ENCODE peak calls at places on chromosome 12, in six cellular contexts. One of them, this sample, is unnamed.

GRCh38 chr12:109464642-109465351 is 12.3 kb downstream of the KCTD10 start:
- DNase-seq in amniotic epithelial cell: peak; percentile 37
- DNase-seq in stimulated activated CD4-positive, alpha-beta T cell treated with anti-CD3 and anti-CD28 coated beads, Interleukin-15, amount 100 ng/mL, for 1 hour: no peak
- DNase-seq in GM13976: no peak
- DNase-seq in T-helper 1 cell: no peak
- DNase-seq in HS-5: no peak
- DNase-seq in this sample: no peak

GRCh38 chr12:13171921-13172859 is 24.3 kb upstream of the EMP1 start:
- DNase-seq in HS-5: no peak
- DNase-seq in amniotic epithelial cell: peak; percentile 62
- DNase-seq in stimulated activated CD4-positive, alpha-beta T cell treated with anti-CD3 and anti-CD28 coated beads, Interleukin-15, amount 100 ng/mL, for 1 hour: no peak
- DNase-seq in GM13976: peak; percentile 24
- DNase-seq in T-helper 1 cell: no peak
- DNase-seq in this sample: no peak

GRCh38 chr12:115155665-115156645 is 472.0 kb upstream of the TBX3 start:
- DNase-seq in HS-5: peak; percentile 98
- DNase-seq in T-helper 1 cell: no peak
- DNase-seq in GM13976: no peak
- DNase-seq in amniotic epithelial cell: peak; percentile 95
- DNase-seq in stimulated activated CD4-positive, alpha-beta T cell treated with anti-CD3 and anti-CD28 coated beads, Interleukin-15, amount 100 ng/mL, for 1 hour: no peak
- DNase-seq in this sample: no peak

GRCh38 chr12:71576546-71576945 is 87.1 kb downstream of the ZFC3H1 start:
- DNase-seq in T-helper 1 cell: no peak
- DNase-seq in amniotic epithelial cell: no peak
- DNase-seq in GM13976: no peak
- DNase-seq in stimulated activated CD4-positive, alpha-beta T cell treated with anti-CD3 and anti-CD28 coated beads, Interleukin-15, amount 100 ng/mL, for 1 hour: no peak
- DNase-seq in HS-5: no peak
- DNase-seq in this sample: no peak

GRCh38 chr12:12081836-12082497 is 11.2 kb downstream of the BCL2L14 start:
- DNase-seq in stimulated activated CD4-positive, alpha-beta T cell treated with anti-CD3 and anti-CD28 coated beads, Interleukin-15, amount 100 ng/mL, for 1 hour: no peak
- DNase-seq in T-helper 1 cell: no peak
- DNase-seq in HS-5: peak; percentile 23
- DNase-seq in GM13976: peak; percentile 82
- DNase-seq in amniotic epithelial cell: peak; percentile 33
- DNase-seq in this sample: peak; percentile 83

GRCh38 chr12:104166465-104166864 is 28.5 kb upstream of the NFYB start:
- DNase-seq in GM13976: no peak
- DNase-seq in amniotic epithelial cell: peak; percentile 89
- DNase-seq in T-helper 1 cell: no peak
- DNase-seq in HS-5: no peak
- DNase-seq in stimulated activated CD4-positive, alpha-beta T cell treated with anti-CD3 and anti-CD28 coated beads, Interleukin-15, amount 100 ng/mL, for 1 hour: no peak
- DNase-seq in this sample: no peak

GRCh38 chr12:103495158-103495782 is 498 bp downstream of the C12orf42 start:
- DNase-seq in T-helper 1 cell: peak; percentile 24
- DNase-seq in amniotic epithelial cell: no peak
- DNase-seq in GM13976: peak; percentile 85
- DNase-seq in HS-5: no peak
- DNase-seq in stimulated activated CD4-positive, alpha-beta T cell treated with anti-CD3 and anti-CD28 coated beads, Interleukin-15, amount 100 ng/mL, for 1 hour: peak; percentile 45
- DNase-seq in this sample: no peak

GRCh38 chr12:31362759-31363415 is 36.9 kb upstream of the SINHCAF start:
- DNase-seq in GM13976: peak; percentile 65
- DNase-seq in T-helper 1 cell: peak; percentile 39
- DNase-seq in amniotic epithelial cell: no peak
- DNase-seq in stimulated activated CD4-positive, alpha-beta T cell treated with anti-CD3 and anti-CD28 coated beads, Interleukin-15, amount 100 ng/mL, for 1 hour: peak; percentile 2
- DNase-seq in HS-5: no peak
- DNase-seq in this sample: no peak

GRCh38 chr12:79250955-79251354 is 386.4 kb downstream of the SYT1 start:
- DNase-seq in T-helper 1 cell: no peak
- DNase-seq in amniotic epithelial cell: no peak
- DNase-seq in stimulated activated CD4-positive, alpha-beta T cell treated with anti-CD3 and anti-CD28 coated beads, Interleukin-15, amount 100 ng/mL, for 1 hour: no peak
- DNase-seq in HS-5: no peak
- DNase-seq in GM13976: no peak
- DNase-seq in this sample: no peak

GRCh38 chr12:76674669-76675315 is 89.1 kb upstream of the ZDHHC17 start:
- DNase-seq in amniotic epithelial cell: no peak
- DNase-seq in stimulated activated CD4-positive, alpha-beta T cell treated with anti-CD3 and anti-CD28 coated beads, Interleukin-15, amount 100 ng/mL, for 1 hour: no peak
- DNase-seq in T-helper 1 cell: no peak
- DNase-seq in HS-5: no peak
- DNase-seq in GM13976: no peak
- DNase-seq in this sample: no peak

GRCh38 chr12:58795825-58796224 is 124.5 kb downstream of the LRIG3 start:
- DNase-seq in HS-5: no peak
- DNase-seq in GM13976: no peak
- DNase-seq in T-helper 1 cell: no peak
- DNase-seq in amniotic epithelial cell: no peak
- DNase-seq in stimulated activated CD4-positive, alpha-beta T cell treated with anti-CD3 and anti-CD28 coated beads, Interleukin-15, amount 100 ng/mL, for 1 hour: no peak
- DNase-seq in this sample: no peak

This sample was measured in lung microvascular endothelial cell.